ENCODE peak calls at places on chromosomes 1 and 21, in four cellular contexts. C is trophoblast cell, D is IMR-90, N is H9. O is an unnamed sample.

GRCh38 chr1:51927029-51927428 is 48.5 kb upstream of the NRDC start:
- DNase-seq in D (peak; percentile 78), N (no peak), C (no peak), O (no peak)

GRCh38 chr1:66124670-66125069 is 332.0 kb downstream of the PDE4B start:
- DNase-seq in C (no peak), N (no peak), D (no peak), O (no peak)

GRCh38 chr1:202291961-202292712 is 49.6 kb downstream of the UBE2T start:
- DNase-seq in D (peak; percentile 88), N (no peak), C (peak; percentile 24), O (peak; percentile 37)

GRCh38 chr1:67850611-67851075 is 17.4 kb upstream of the GNG12 start:
- DNase-seq in C (peak; percentile 42), D (peak; percentile 92), N (no peak), O (peak; percentile 92)

GRCh38 chr1:167492509-167492910 is 25.8 kb downstream of the CD247 start:
- DNase-seq in C (no peak), D (no peak), N (no peak), O (no peak)

GRCh38 chr1:59730759-59731478 is 83.8 kb upstream of the HOOK1 start:
- DNase-seq in C (no peak), D (peak; percentile 99), N (no peak), O (peak; percentile 97)

GRCh38 chr1:205933672-205934618 is 9.3 kb downstream of the SLC26A9 start:
- DNase-seq in D (peak; percentile 56), C (no peak), N (no peak), O (peak; percentile 57)

GRCh38 chr21:44708213-44708865 is 3.0 kb downstream of the TSPEAR start:
- DNase-seq in D (no peak), N (peak; percentile 71), C (no peak), O (no peak)

DNA sequence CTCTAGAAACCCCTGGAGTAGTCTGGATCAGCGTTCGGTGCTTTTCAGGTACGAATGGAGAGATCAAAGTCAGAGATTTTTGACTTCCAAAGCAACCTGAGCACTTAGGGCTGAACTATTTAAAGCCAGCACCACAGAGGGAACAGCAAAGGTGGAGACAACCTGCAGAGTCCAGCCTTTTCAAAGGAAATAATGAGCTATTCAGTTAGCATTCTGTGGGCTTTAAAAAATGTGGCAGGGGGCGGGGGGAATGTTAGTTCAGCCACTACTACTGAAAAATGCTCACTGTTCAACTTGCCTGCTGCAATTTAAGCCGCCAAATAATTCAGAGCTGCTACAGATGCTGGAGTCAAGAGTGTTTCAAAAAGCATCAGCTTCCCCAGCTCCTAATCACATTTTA is 473.3 kb upstream of the PLXNA2 start:
- DNase-seq in N (no peak), C (no peak), D (no peak), O (no peak)
- H2AK5ac ChIP-seq in N (no peak overlapping the region), C (no peak overlapping the region), D (no peak overlapping the region), O (no peak overlapping the region)

GRCh38 chr1:6984996-6985395 is 199.7 kb downstream of the CAMTA1 start:
- DNase-seq in D (no peak), C (no peak), N (no peak), O (no peak)
- H2AK5ac ChIP-seq in D (no peak overlapping the region), C (no peak overlapping the region), N (no peak overlapping the region), O (no peak overlapping the region)

DNA sequence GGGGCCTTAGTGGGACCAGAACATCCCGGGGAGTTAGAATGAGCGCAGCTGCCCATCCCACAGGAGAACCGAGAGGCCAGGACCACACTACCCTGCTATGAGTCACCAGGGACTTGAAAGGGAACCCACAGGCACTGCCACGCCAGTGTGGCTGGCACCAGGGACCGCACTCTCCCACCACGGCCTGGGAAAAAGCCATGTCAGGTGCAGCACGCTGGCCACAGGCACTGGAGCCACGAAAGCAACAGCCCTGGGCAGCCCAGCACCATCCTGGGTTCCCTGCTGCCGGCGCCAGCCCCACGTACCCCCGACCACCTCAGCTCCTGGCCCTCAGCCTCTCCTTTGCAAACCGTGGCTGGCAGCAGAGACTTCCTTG is 14.1 kb upstream of the TMEM240 start:
- DNase-seq in C (no peak), N (no peak), D (no peak), O (no peak)
- H2AK5ac ChIP-seq in C (no peak overlapping the region), N (no peak overlapping the region), D (peak overlapping the region; percentile 28), O (no peak overlapping the region)

DNA sequence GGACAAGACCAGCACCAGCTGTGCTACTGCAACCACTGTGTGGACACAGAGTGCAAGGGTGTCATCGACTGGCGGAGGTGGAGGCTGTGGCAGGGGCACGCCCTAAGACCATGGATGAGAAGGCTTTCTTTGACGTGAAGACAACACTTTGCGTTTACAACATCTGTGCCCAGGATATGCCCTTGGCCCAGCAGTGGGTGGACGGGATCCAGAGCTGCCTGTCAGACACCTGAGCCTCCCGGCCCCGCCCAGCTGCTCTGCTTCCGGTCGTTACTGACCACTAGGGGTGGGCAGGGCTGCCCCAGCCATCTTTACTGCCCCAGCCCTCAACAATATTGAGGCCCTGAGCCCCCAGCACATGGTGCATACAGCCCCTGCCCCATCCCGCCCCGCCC is 21.4 kb upstream of the NPPB start:
- DNase-seq in D (no peak), N (no peak), C (no peak), O (no peak)
- H2AK5ac ChIP-seq in D (no peak overlapping the region), N (no peak overlapping the region), C (no peak overlapping the region), O (no peak overlapping the region)

DNA sequence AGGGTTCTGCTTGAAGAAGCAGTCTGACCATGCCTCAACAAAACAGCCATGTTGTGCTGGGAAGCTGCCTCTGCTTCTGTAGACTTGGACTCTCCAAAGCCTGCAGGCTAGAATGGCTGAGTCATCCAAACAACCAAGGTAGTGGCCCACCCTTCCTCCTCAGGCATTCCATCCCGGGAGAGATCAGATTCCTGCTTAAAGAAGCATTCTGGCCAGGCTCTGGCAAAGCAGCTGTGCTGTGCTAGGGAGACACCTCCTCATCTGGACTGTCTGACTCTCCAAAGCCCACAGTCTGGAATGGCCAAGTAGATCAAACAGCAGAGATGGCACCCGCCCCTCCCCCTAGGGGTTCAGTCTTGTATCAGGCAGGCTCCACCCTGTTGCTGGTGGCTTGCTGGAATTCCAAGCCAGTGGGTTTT is 38.3 kb upstream of the F3 start:
- DNase-seq in C (peak; percentile 97), N (peak; percentile 69), D (peak; percentile 98), O (peak; percentile 94)
- H2AK5ac ChIP-seq in C (peak overlapping the region; percentile 69), N (no peak overlapping the region), D (peak overlapping the region; percentile 99), O (no peak overlapping the region)

DNA sequence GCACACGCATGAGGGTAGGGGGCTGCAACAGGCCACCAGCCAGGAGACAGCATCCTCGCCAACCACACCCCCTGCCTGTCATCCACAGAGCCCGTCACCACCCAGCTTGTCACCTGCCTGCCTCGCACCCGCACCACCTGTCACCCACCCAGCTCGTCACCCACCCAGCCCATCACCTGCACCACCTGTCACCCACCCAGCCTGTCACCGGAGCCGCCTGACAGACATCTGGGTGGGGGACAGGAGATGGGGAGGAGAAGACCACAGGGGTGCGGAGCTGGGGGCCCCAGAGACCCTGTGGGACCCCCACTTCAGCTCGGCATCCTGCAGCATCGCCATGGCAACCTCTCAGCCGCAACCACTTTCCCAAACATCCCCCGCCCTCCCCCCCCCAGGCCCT is 11.8 kb downstream of the AHDC1 start:
- DNase-seq in N (no peak), D (no peak), C (no peak), O (no peak)
- H2AK5ac ChIP-seq in N (no peak overlapping the region), D (no peak overlapping the region), C (no peak overlapping the region), O (no peak overlapping the region)

O was measured in mesenchymal stem cell.